ENCODE peak calls at places on chromosomes 5 and 9, in seven cellular contexts. K is HCT116, R is HepG2, V is SK-N-SH, I is H1, N is K562, E is GM12878. T is an unnamed sample.

GRCh38 chr5:143921525-143922311 is 109.8 kb downstream of the HMHB1 start:
- DNase-seq in K (no peak), R (no peak), V (no peak), I (no peak), N (no peak), E (no peak), T (no peak)

GRCh38 chr9:16726718-16727451 is 143.6 kb downstream of the BNC2 start:
- DNase-seq in K (no peak), R (no peak), V (peak), I (peak), N (no peak), E (no peak), T (peak)

GRCh38 chr5:176542135-176542595 is 5.0 kb upstream of the RNF44 start:
- DNase-seq in K (no peak), R (no peak), V (no peak), I (no peak), N (peak), E (no peak), T (no peak)

GRCh38 chr5:145585443-145586148 is 249.5 kb downstream of the PRELID2 start:
- DNase-seq in K (no peak), R (no peak), V (no peak), I (no peak), N (no peak), E (no peak), T (no peak)

GRCh38 chr5:39714036-39714698 is 289.4 kb upstream of the DAB2 start:
- DNase-seq in K (peak), R (peak), V (peak), I (no peak), N (peak), E (peak), T (no peak)

GRCh38 chr9:7103382-7104170 is 345.8 kb downstream of the KDM4C start:
- DNase-seq in K (no peak), R (no peak), V (peak), I (no peak), N (no peak), E (no peak), T (no peak)

GRCh38 chr5:97906135-97906534 is 723.1 kb upstream of the RIOK2 start:
- DNase-seq in K (no peak), R (no peak), V (no peak), I (no peak), N (no peak), E (no peak), T (no peak)

GRCh38 chr5:137367951-137368350 is 131.2 kb downstream of the SPOCK1 start:
- DNase-seq in K (no peak), R (no peak), V (no peak), I (no peak), N (no peak), E (no peak), T (no peak)

GRCh38 chr9:121305269-121305994 is 37.5 kb downstream of the GSN start:
- DNase-seq in K (no peak), R (no peak), V (no peak), I (no peak), N (no peak), E (no peak), T (no peak)

GRCh38 chr9:79707589-79707988 is 135.8 kb downstream of the TLE4 start:
- DNase-seq in K (no peak), R (no peak), V (no peak), I (no peak), N (no peak), E (no peak), T (no peak)

GRCh38 chr9:133961226-133962165 is 30.6 kb downstream of the VAV2 start:
- DNase-seq in K (no peak), R (no peak), V (no peak), I (no peak), N (no peak), E (no peak), T (no peak)

GRCh38 chr9:129140397-129141065 is 29.3 kb downstream of the PTPA start:
- DNase-seq in K (no peak), R (peak), V (peak), I (peak), N (peak), E (no peak), T (peak)

GRCh38 chr9:38486056-38486455 is 61.8 kb upstream of the IGFBPL1 start:
- DNase-seq in K (no peak), R (no peak), V (no peak), I (no peak), N (no peak), E (no peak), T (no peak)

GRCh38 chr5:68071731-68072130 is 143.8 kb upstream of the PIK3R1 start:
- DNase-seq in K (no peak), R (no peak), V (no peak), I (no peak), N (no peak), E (no peak), T (no peak)

GRCh38 chr5:125526940-125527339 is 780.5 kb upstream of the ZNF608 start:
- DNase-seq in K (no peak), R (no peak), V (no peak), I (no peak), N (no peak), E (no peak), T (no peak)

GRCh38 chr5:61673007-61673735 is 341.1 kb downstream of the ZSWIM6 start:
- DNase-seq in K (peak), R (no peak), V (no peak), I (no peak), N (no peak), E (no peak), T (peak)

GRCh38 chr9:114413909-114414308 is 26.1 kb upstream of the AKNA start:
- DNase-seq in K (no peak), R (no peak), V (no peak), I (no peak), N (no peak), E (no peak), T (no peak)

GRCh38 chr5:39755452-39755851 is 330.7 kb upstream of the DAB2 start:
- DNase-seq in K (no peak), R (no peak), V (no peak), I (no peak), N (no peak), E (no peak), T (no peak)

GRCh38 chr9:98504883-98505282 is 203.9 kb downstream of the GABBR2 start:
- DNase-seq in K (no peak), R (no peak), V (no peak), I (no peak), N (peak), E (no peak), T (no peak)

GRCh38 chr5:175021886-175022285 is 297.5 kb downstream of the MSX2 start:
- DNase-seq in K (no peak), R (no peak), V (no peak), I (no peak), N (no peak), E (no peak), T (no peak)

GRCh38 chr9:128943832-128944620 is 3.4 kb downstream of the DOLK start:
- DNase-seq in K (no peak), R (peak), V (no peak), I (no peak), N (no peak), E (no peak), T (no peak)

GRCh38 chr9:133120343-133121199 is 469 bp downstream of the RALGDS start:
- DNase-seq in K (no peak), R (no peak), V (peak), I (peak), N (peak), E (no peak), T (no peak)

GRCh38 chr5:88677943-88678779 is 204.8 kb downstream of the MEF2C start:
- DNase-seq in K (no peak), R (no peak), V (no peak), I (no peak), N (no peak), E (no peak), T (no peak)

GRCh38 chr9:121676916-121677315 is 25.5 kb downstream of the DAB2IP start:
- DNase-seq in K (no peak), R (no peak), V (no peak), I (no peak), N (no peak), E (no peak), T (no peak)

GRCh38 chr9:92455217-92455616 is 27.1 kb downstream of the ASPN start:
- DNase-seq in K (peak), R (peak), V (no peak), I (no peak), N (no peak), E (no peak), T (peak)

GRCh38 chr9:36913393-36914211 is 120.5 kb downstream of the PAX5 start:
- DNase-seq in K (no peak), R (no peak), V (no peak), I (no peak), N (peak), E (no peak), T (no peak)

GRCh38 chr5:142697356-142697807 is 11.5 kb upstream of the FGF1 start:
- DNase-seq in K (no peak), R (no peak), V (no peak), I (no peak), N (no peak), E (no peak), T (no peak)

GRCh38 chr9:133813749-133814585 is 75.8 kb upstream of the SARDH start:
- DNase-seq in K (no peak), R (no peak), V (peak), I (no peak), N (no peak), E (no peak), T (no peak)

GRCh38 chr9:121474225-121474947 is 25.3 kb downstream of the GGTA1 start:
- DNase-seq in K (no peak), R (no peak), V (no peak), I (no peak), N (no peak), E (no peak), T (no peak)

GRCh38 chr5:58816181-58816731 is 233.4 kb downstream of the RAB3C start:
- DNase-seq in K (no peak), R (no peak), V (peak), I (no peak), N (no peak), E (no peak), T (no peak)
- TF ChIP-seq JUND in K (no peak), R (no peak), V (no peak), I (no peak), N (no peak), E (no peak), T (no peak)

DNA sequence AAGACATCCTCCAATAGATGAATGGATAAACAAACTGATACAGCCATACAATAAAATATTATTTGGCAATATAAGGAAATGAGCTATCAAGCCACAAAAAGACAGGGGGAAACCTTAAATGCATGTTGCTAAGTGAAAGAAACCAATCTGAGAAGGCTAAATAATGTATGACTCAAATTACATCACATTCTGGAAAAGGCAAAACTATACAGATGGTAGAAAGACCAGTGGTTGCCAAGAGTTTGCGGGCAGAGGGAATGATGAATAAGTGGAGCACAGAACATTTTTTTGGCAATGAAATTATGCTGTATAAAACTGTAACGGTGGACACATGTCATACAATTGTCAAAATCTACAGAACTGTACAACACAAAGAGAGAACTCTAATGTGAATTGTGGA is 63.3 kb downstream of the CSF2 start:
- DNase-seq in K (no peak), R (no peak), V (no peak), I (no peak), N (no peak), E (no peak), T (no peak)
- TF ChIP-seq JUND in K (no peak), R (no peak), V (peak), I (no peak), N (no peak), E (no peak), T (no peak)

DNA sequence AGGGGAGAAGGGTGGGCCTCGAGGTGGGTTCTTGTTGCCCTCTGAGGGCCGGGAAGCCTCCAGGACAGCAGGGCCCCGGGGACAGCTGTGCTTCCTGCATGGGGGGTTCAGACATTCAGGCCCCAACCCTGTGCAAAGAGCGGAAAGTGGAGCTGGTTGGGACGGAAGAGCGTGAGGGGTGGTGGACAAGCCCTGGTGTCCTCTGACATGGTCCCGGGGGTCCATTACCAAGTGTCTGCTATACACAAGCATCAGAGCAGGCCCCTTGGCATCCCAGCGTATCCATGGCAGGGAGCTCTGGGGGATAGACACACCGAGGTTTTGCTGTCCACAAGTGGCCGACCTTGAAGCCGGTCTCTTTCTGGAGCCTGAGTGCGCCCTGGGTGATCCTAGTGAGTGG is 9.3 kb downstream of the PLPP7 start:
- DNase-seq in K (no peak), R (no peak), V (no peak), I (no peak), N (no peak), E (no peak), T (no peak)
- TF ChIP-seq JUND in K (no peak), R (no peak), V (no peak), I (no peak), N (no peak), E (no peak), T (no peak)

GRCh38 chr5:168793844-168794837 is 215.0 kb upstream of the PANK3 start:
- DNase-seq in K (no peak), R (peak), V (no peak), I (no peak), N (no peak), E (no peak), T (no peak)
- TF ChIP-seq JUND in K (no peak), R (no peak), V (no peak), I (no peak), N (no peak), E (no peak), T (no peak)

GRCh38 chr9:19643875-19644274 is 145.0 kb downstream of the SLC24A2 start:
- DNase-seq in K (no peak), R (no peak), V (no peak), I (no peak), N (no peak), E (no peak), T (no peak)

GRCh38 chr9:19642256-19642655 is 146.6 kb downstream of the SLC24A2 start:
- DNase-seq in K (no peak), R (peak), V (peak), I (no peak), N (no peak), E (no peak), T (peak)

GRCh38 chr9:19640023-19640422 is 148.8 kb downstream of the SLC24A2 start:
- DNase-seq in K (no peak), R (no peak), V (no peak), I (no peak), N (no peak), E (no peak), T (no peak)

GRCh38 chr9:19637084-19637483 is 151.8 kb downstream of the SLC24A2 start:
- DNase-seq in K (no peak), R (no peak), V (no peak), I (no peak), N (no peak), E (no peak), T (no peak)

GRCh38 chr9:19641046-19641445 is 147.8 kb downstream of the SLC24A2 start:
- DNase-seq in K (no peak), R (no peak), V (no peak), I (no peak), N (no peak), E (no peak), T (no peak)
- TF ChIP-seq JUND in K (no peak), R (no peak), V (no peak), I (no peak), N (no peak), E (no peak), T (no peak)

GRCh38 chr9:84875193-84875592 is 205.7 kb downstream of the NTRK2 start:
- DNase-seq in K (no peak), R (no peak), V (no peak), I (peak), N (no peak), E (no peak), T (no peak)

GRCh38 chr9:84869091-84869490 is 199.6 kb downstream of the NTRK2 start:
- DNase-seq in K (no peak), R (no peak), V (no peak), I (no peak), N (no peak), E (no peak), T (no peak)

GRCh38 chr9:84871983-84872382 is 202.5 kb downstream of the NTRK2 start:
- DNase-seq in K (no peak), R (no peak), V (no peak), I (no peak), N (no peak), E (no peak), T (no peak)

GRCh38 chr9:84879631-84880030 is 210.1 kb downstream of the NTRK2 start:
- DNase-seq in K (no peak), R (no peak), V (no peak), I (peak), N (no peak), E (no peak), T (no peak)

GRCh38 chr9:84874583-84874982 is 205.1 kb downstream of the NTRK2 start:
- DNase-seq in K (no peak), R (no peak), V (no peak), I (no peak), N (no peak), E (no peak), T (no peak)
- TF ChIP-seq JUND in K (no peak), R (no peak), V (no peak), I (no peak), N (no peak), E (no peak), T (no peak)

GRCh38 chr5:2123874-2124273 is 241.1 kb upstream of the IRX4 start:
- DNase-seq in K (no peak), R (no peak), V (no peak), I (no peak), N (no peak), E (no peak), T (no peak)
- TF ChIP-seq JUND in K (no peak), R (no peak), V (no peak), I (no peak), N (no peak), E (no peak), T (no peak)

GRCh38 chr5:997001-997474 is 11.6 kb upstream of the NKD2 start:
- DNase-seq in K (no peak), R (peak), V (no peak), I (no peak), N (peak), E (no peak), T (no peak)

GRCh38 chr5:994821-995220 is 13.8 kb upstream of the NKD2 start:
- DNase-seq in K (no peak), R (no peak), V (no peak), I (peak), N (no peak), E (no peak), T (no peak)

GRCh38 chr5:997711-998110 is 10.9 kb upstream of the NKD2 start:
- DNase-seq in K (no peak), R (no peak), V (no peak), I (no peak), N (no peak), E (no peak), T (no peak)

GRCh38 chr5:994272-994607 is 14.4 kb upstream of the NKD2 start:
- DNase-seq in K (no peak), R (no peak), V (no peak), I (no peak), N (no peak), E (no peak), T (no peak)

DNA sequence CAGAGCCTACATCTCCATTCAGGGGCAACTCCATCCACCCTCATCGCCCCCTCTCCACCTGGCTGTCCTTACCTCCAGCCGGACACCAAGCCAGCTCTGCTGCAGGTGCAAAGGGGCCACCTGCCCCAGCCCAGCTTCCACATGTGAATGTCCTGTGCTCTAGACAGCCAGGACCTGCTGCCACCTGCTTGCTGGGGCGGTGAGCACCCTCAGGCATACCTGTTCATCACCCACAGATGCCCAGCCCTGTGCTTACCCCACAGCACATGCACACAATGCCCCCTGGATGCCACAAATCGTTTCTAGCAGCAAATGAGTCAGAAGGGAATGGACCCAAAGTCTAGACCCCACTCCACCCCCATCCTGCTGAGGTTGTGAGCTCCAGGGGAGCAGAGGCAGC is 13.3 kb upstream of the NKD2 start:
- DNase-seq in K (no peak), R (no peak), V (no peak), I (no peak), N (no peak), E (no peak), T (no peak)
- TF ChIP-seq JUND in K (no peak), R (no peak), V (no peak), I (no peak), N (no peak), E (no peak), T (no peak)

GRCh38 chr9:71729816-71730526 is 38.3 kb downstream of the CEMIP2 start:
- DNase-seq in K (no peak), R (no peak), V (no peak), I (no peak), N (no peak), E (no peak), T (no peak)

GRCh38 chr9:71726723-71727122 is 41.6 kb downstream of the CEMIP2 start:
- DNase-seq in K (no peak), R (no peak), V (no peak), I (no peak), N (no peak), E (no peak), T (no peak)

GRCh38 chr9:71721786-71722295 is 46.5 kb downstream of the CEMIP2 start:
- DNase-seq in K (no peak), R (no peak), V (no peak), I (no peak), N (no peak), E (no peak), T (no peak)

DNA sequence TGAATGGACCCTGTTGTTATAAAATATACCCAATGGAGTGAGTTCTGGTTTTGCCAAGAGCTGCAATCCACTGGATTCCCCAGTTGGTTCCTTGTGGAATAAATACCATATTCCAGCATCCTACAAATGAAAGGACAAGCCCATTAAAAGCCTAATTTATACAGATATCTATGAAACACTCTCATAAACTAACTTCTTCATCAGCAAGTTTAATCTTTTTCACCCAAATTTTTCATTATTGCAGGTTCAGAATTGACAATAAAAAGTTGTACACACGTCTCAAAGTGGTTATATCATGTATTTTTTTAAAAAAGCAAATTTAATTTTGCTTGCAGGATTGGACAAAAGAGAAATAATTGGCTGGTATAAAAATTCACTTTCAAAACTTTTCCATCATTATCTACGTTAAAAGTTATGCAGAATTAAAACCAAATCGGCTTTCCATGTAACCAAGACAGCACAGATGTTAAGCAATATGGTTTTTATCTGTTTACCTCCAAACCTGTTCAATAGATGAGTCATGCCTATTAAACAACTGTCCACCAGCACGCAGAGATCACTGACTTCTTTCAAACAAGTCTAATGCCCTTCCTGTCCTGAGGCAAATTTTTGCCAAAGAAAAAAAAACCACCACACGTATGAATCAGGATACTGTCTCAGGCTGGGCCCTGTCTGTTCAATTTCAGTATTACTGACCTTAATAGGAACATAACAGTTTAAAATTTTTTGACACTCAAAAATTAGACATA is 42.5 kb downstream of the CEMIP2 start:
- DNase-seq in K (peak), R (peak), V (no peak), I (no peak), N (peak), E (no peak), T (peak)
- TF ChIP-seq JUND in K (peak), R (peak), V (no peak), I (no peak), N (peak), E (no peak), T (peak)

GRCh38 chr5:150783422-150783928 is 4.9 kb downstream of the SMIM3 start:
- DNase-seq in K (peak), R (no peak), V (no peak), I (no peak), N (no peak), E (peak), T (peak)
- TF ChIP-seq JUND in K (no peak), R (no peak), V (no peak), I (no peak), N (no peak), E (no peak), T (no peak)

T was measured in T47D.